ENCODE peak calls at places on chromosome 7, in ten cellular contexts. R, N, C, T, E, G, D, Z, J and K are unnamed samples.

GRCh38 chr7:89028319-89028718 is 232.8 kb upstream of the TEX47 start:
- DNase-seq in J (no peak), G (no peak), C (no peak), E (no peak), D (no peak), N (no peak), R (no peak), Z (no peak), T (no peak), K (no peak)

GRCh38 chr7:130909881-130910672 is 176.1 kb upstream of the KLF14 start:
- DNase-seq in C (no peak), R (no peak), G (no peak), T (no peak), D (no peak), Z (no peak), J (no peak), N (no peak), E (no peak), K (no peak)

GRCh38 chr7:135074096-135074495 is 73.8 kb upstream of the TMEM140 start:
- DNase-seq in N (no peak), Z (no peak), C (no peak), T (no peak), D (no peak), J (no peak), R (no peak), G (no peak), E (no peak), K (no peak)

GRCh38 chr7:80134536-80135305 is at the start of gene GNAI1:
- DNase-seq in G (peak; percentile 84), E (peak; percentile 44), Z (peak; percentile 83), T (peak; percentile 60), N (peak; percentile 81), C (peak; percentile 73), D (peak; percentile 91), J (peak; percentile 79), R (peak; percentile 64), K (no peak)

GRCh38 chr7:31054608-31055273 is 2.6 kb downstream of the ADCYAP1R1 start:
- DNase-seq in D (no peak), C (no peak), Z (no peak), N (no peak), E (no peak), J (no peak), T (no peak), R (no peak), G (no peak), K (no peak)

GRCh38 chr7:10128748-10129147 is 844.9 kb upstream of the PHF14 start:
- DNase-seq in N (peak; percentile 38), T (no peak), D (peak; percentile 72), R (no peak), E (no peak), G (peak; percentile 0), Z (peak; percentile 44), C (no peak), J (no peak), K (no peak)

GRCh38 chr7:86339051-86339450 is 304.7 kb upstream of the GRM3 start:
- DNase-seq in D (no peak), R (no peak), G (no peak), C (no peak), Z (no peak), E (no peak), T (no peak), J (no peak), N (no peak), K (no peak)

GRCh38 chr7:35630573-35630972 is 64.4 kb downstream of the HERPUD2 start:
- DNase-seq in D (no peak), R (no peak), J (no peak), G (peak; percentile 47), T (no peak), E (no peak), N (no peak), C (no peak), Z (no peak), K (no peak)

GRCh38 chr7:5177060-5177459 is 13.0 kb upstream of the WIPI2 start:
- DNase-seq in G (peak; percentile 55), T (no peak), J (no peak), D (peak; percentile 79), E (peak; percentile 15), Z (peak; percentile 97), C (peak; percentile 27), R (peak; percentile 66), N (no peak), K (no peak)

GRCh38 chr7:132437730-132438129 is 138.5 kb downstream of the PLXNA4 start:
- DNase-seq in E (no peak), N (no peak), R (no peak), G (no peak), T (no peak), D (no peak), J (no peak), Z (no peak), C (no peak), K (no peak)

GRCh38 chr7:98619450-98620321 is 2.6 kb downstream of the NPTX2 start:
- DNase-seq in N (peak; percentile 52), D (no peak), Z (peak; percentile 38), T (no peak), R (no peak), G (no peak), J (no peak), C (no peak), E (no peak), K (no peak)

GRCh38 chr7:86911703-86912102 is 147.8 kb downstream of the ELAPOR2 start:
- DNase-seq in T (no peak), E (no peak), G (no peak), N (peak; percentile 19), C (no peak), Z (peak; percentile 11), D (no peak), R (no peak), J (no peak), K (no peak)

GRCh38 chr7:51481421-51481820 is 164.8 kb upstream of the COBL start:
- DNase-seq in E (no peak), R (no peak), J (no peak), N (no peak), C (no peak), D (no peak), G (no peak), Z (no peak), T (no peak), K (no peak)

GRCh38 chr7:95501261-95501816 is 15.6 kb downstream of the ASB4 start:
- DNase-seq in C (no peak), Z (no peak), E (no peak), R (no peak), N (no peak), J (no peak), D (no peak), T (no peak), G (peak; percentile 40), K (no peak)

GRCh38 chr7:108002726-108003590 is at the start of gene LAMB1:
- DNase-seq in G (peak; percentile 86), C (peak; percentile 89), R (peak; percentile 81), J (peak; percentile 62), N (peak; percentile 53), E (peak; percentile 33), T (no peak), Z (peak; percentile 80), D (peak; percentile 87), K (no peak)

GRCh38 chr7:151251328-151251925 is 2.9 kb upstream of the SMARCD3 start:
- DNase-seq in D (peak; percentile 68), R (no peak), G (peak; percentile 72), J (peak; percentile 70), E (no peak), T (no peak), Z (peak; percentile 73), C (no peak), N (peak; percentile 60), K (no peak)

GRCh38 chr7:84232653-84233052 is 38.1 kb upstream of the SEMA3A start:
- DNase-seq in C (no peak), N (no peak), G (peak; percentile 95), Z (no peak), T (no peak), E (no peak), R (no peak), D (no peak), J (no peak), K (no peak)

GRCh38 chr7:18829518-18830252 is 287.8 kb downstream of the TWIST1 start:
- DNase-seq in E (no peak), J (no peak), C (peak; percentile 23), R (no peak), T (no peak), N (no peak), D (no peak), Z (no peak), G (peak; percentile 82), K (no peak)

GRCh38 chr7:36312064-36312914 is 77.4 kb upstream of the ANLN start:
- DNase-seq in D (no peak), Z (no peak), J (no peak), R (no peak), G (peak; percentile 15), C (peak; percentile 69), E (peak; percentile 48), T (no peak), N (no peak), K (peak; percentile 19)

GRCh38 chr7:158357898-158358821 is 229.5 kb downstream of the PTPRN2 start:
- DNase-seq in G (no peak), J (no peak), C (no peak), R (no peak), E (no peak), D (no peak), N (no peak), Z (no peak), T (no peak), K (no peak)

GRCh38 chr7:141071855-141072547 is 1.9 kb upstream of the TMEM178B start:
- DNase-seq in J (peak; percentile 48), N (peak; percentile 62), C (no peak), D (peak; percentile 24), T (no peak), R (no peak), G (no peak), Z (peak; percentile 26), E (no peak), K (no peak)

GRCh38 chr7:35556532-35557471 is 138.1 kb downstream of the HERPUD2 start:
- DNase-seq in J (no peak), E (no peak), N (no peak), G (no peak), R (no peak), T (no peak), Z (no peak), D (no peak), C (no peak), K (no peak)

GRCh38 chr7:30225863-30226361 is 58.5 kb upstream of the ZNRF2 start:
- DNase-seq in G (peak; percentile 52), T (peak; percentile 31), D (peak; percentile 20), R (peak; percentile 67), E (peak; percentile 75), J (peak; percentile 29), N (peak; percentile 76), C (peak; percentile 74), Z (no peak), K (no peak)

GRCh38 chr7:129299889-129300288 is 75.1 kb downstream of the AHCYL2 start:
- DNase-seq in C (no peak), N (no peak), D (no peak), E (no peak), Z (no peak), T (no peak), J (no peak), G (no peak), R (no peak), K (no peak)

GRCh38 chr7:28166982-28167715 is 13.4 kb downstream of the JAZF1 start:
- DNase-seq in E (no peak), J (no peak), T (no peak), Z (no peak), R (no peak), N (no peak), G (peak; percentile 51), C (no peak), D (no peak), K (no peak)

GRCh38 chr7:116122972-116123595 is 87.3 kb upstream of the TES start:
- DNase-seq in R (no peak), G (peak; percentile 83), N (peak; percentile 33), T (peak; percentile 32), C (no peak), Z (no peak), J (peak; percentile 23), D (no peak), E (no peak), K (no peak)

GRCh38 chr7:50315739-50316671 is 11.5 kb downstream of the IKZF1 start:
- DNase-seq in J (no peak), G (no peak), Z (no peak), R (no peak), N (no peak), T (no peak), D (no peak), C (no peak), E (no peak), K (no peak)

GRCh38 chr7:72391821-72392377 is 20.2 kb downstream of the CALN1 start:
- DNase-seq in G (no peak), D (no peak), N (no peak), R (no peak), E (no peak), J (no peak), Z (no peak), T (no peak), C (no peak), K (no peak)